ENCODE peak calls at places on chromosomes 6 and 20, in seven cellular contexts. O is epithelial cell of prostate, I is activated gamma-delta T cell treated with Interleukin-2 at 50 U/mL for 16 hours, G is breast epithelium, U is mucosa of descending colon, K is T-helper 2 cell, J is GM23248. E is an unnamed sample.

GRCh38 chr6:154805288-154805911 is 72.2 kb downstream of the SCAF8 start:
- DNase-seq in O (no peak), I (no peak), G (no peak), U (no peak), K (no peak), J (peak), E (peak)

GRCh38 chr6:132919028-132919427 is 104.7 kb downstream of the RPS12 start:
- DNase-seq in O (no peak), I (no peak), G (no peak), U (no peak), K (no peak), J (no peak), E (no peak)

GRCh38 chr6:170174771-170175643 is 115.9 kb downstream of the DLL1 start:
- DNase-seq in O (no peak), I (no peak), G (no peak), U (no peak), K (no peak), J (no peak), E (no peak)

GRCh38 chr6:23154159-23154558 is 584.8 kb downstream of the HDGFL1 start:
- DNase-seq in O (no peak), I (no peak), G (no peak), U (no peak), K (no peak), J (no peak), E (no peak)

GRCh38 chr6:73058736-73059135 is 166.6 kb downstream of the KHDC1L start:
- DNase-seq in O (no peak), I (no peak), G (no peak), U (no peak), K (no peak), J (no peak), E (no peak)

GRCh38 chr20:31722388-31723281 is at the start of gene BCL2L1:
- DNase-seq in O (no peak), I (peak), G (peak), U (peak), K (peak), J (peak), E (peak)

GRCh38 chr6:154386848-154387717 is 30.5 kb upstream of the IPCEF1 start:
- DNase-seq in O (no peak), I (no peak), G (no peak), U (no peak), K (no peak), J (peak), E (peak)

GRCh38 chr6:128731249-128732165 is 151.4 kb upstream of the LAMA2 start:
- DNase-seq in O (peak), I (no peak), G (no peak), U (peak), K (no peak), J (peak), E (peak)